ENCODE peak calls at places on chromosomes 5 and 9, in five cellular contexts. One of them, this sample, is unnamed.

GRCh38 chr9:95092321-95093072 is 225.0 kb downstream of the FANCC start:
- DNase-seq in mucosa of descending colon: peak
- DNase-seq in activated CD8-positive, alpha-beta memory T cell treated with anti-CD3 and anti-CD28 coated beads for 4 hours: no peak
- DNase-seq in T-helper 1 cell: no peak
- DNase-seq in aorta: peak
- DNase-seq in this sample: no peak

GRCh38 chr9:5389109-5389732 is 48.5 kb downstream of the PLGRKT start:
- DNase-seq in T-helper 1 cell: no peak
- DNase-seq in mucosa of descending colon: no peak
- DNase-seq in aorta: no peak
- DNase-seq in activated CD8-positive, alpha-beta memory T cell treated with anti-CD3 and anti-CD28 coated beads for 4 hours: no peak
- DNase-seq in this sample: no peak

GRCh38 chr5:105922574-105922973 is 1748.2 kb downstream of the EFNA5 start:
- DNase-seq in T-helper 1 cell: no peak
- DNase-seq in activated CD8-positive, alpha-beta memory T cell treated with anti-CD3 and anti-CD28 coated beads for 4 hours: no peak
- DNase-seq in aorta: no peak
- DNase-seq in mucosa of descending colon: no peak
- DNase-seq in this sample: no peak

GRCh38 chr5:110727025-110727314 is 499 bp upstream of the TMEM232 start:
- DNase-seq in mucosa of descending colon: no peak
- DNase-seq in aorta: no peak
- DNase-seq in T-helper 1 cell: no peak
- DNase-seq in activated CD8-positive, alpha-beta memory T cell treated with anti-CD3 and anti-CD28 coated beads for 4 hours: no peak
- DNase-seq in this sample: no peak

GRCh38 chr9:108001219-108001618 is 511.6 kb upstream of the KLF4 start:
- DNase-seq in mucosa of descending colon: no peak
- DNase-seq in aorta: no peak
- DNase-seq in T-helper 1 cell: no peak
- DNase-seq in activated CD8-positive, alpha-beta memory T cell treated with anti-CD3 and anti-CD28 coated beads for 4 hours: no peak
- DNase-seq in this sample: no peak

GRCh38 chr5:77167695-77168111 is 42.8 kb upstream of the PDE8B start:
- DNase-seq in activated CD8-positive, alpha-beta memory T cell treated with anti-CD3 and anti-CD28 coated beads for 4 hours: no peak
- DNase-seq in mucosa of descending colon: no peak
- DNase-seq in T-helper 1 cell: no peak
- DNase-seq in aorta: no peak
- DNase-seq in this sample: no peak

GRCh38 chr5:146340260-146341081 is 1.8 kb downstream of the POU4F3 start:
- DNase-seq in activated CD8-positive, alpha-beta memory T cell treated with anti-CD3 and anti-CD28 coated beads for 4 hours: no peak
- DNase-seq in aorta: peak
- DNase-seq in mucosa of descending colon: peak
- DNase-seq in T-helper 1 cell: no peak
- DNase-seq in this sample: no peak

GRCh38 chr5:132388244-132389050 is 18.9 kb downstream of the SLC22A5 start:
- DNase-seq in mucosa of descending colon: peak
- DNase-seq in activated CD8-positive, alpha-beta memory T cell treated with anti-CD3 and anti-CD28 coated beads for 4 hours: no peak
- DNase-seq in T-helper 1 cell: no peak
- DNase-seq in aorta: no peak
- DNase-seq in this sample: peak

GRCh38 chr5:174599992-174600391 is 124.4 kb upstream of the MSX2 start:
- DNase-seq in mucosa of descending colon: no peak
- DNase-seq in activated CD8-positive, alpha-beta memory T cell treated with anti-CD3 and anti-CD28 coated beads for 4 hours: no peak
- DNase-seq in T-helper 1 cell: no peak
- DNase-seq in aorta: no peak
- DNase-seq in this sample: peak

GRCh38 chr5:21573915-21574314 is 1279.2 kb downstream of the CDH12 start:
- DNase-seq in aorta: no peak
- DNase-seq in activated CD8-positive, alpha-beta memory T cell treated with anti-CD3 and anti-CD28 coated beads for 4 hours: no peak
- DNase-seq in mucosa of descending colon: no peak
- DNase-seq in T-helper 1 cell: no peak
- DNase-seq in this sample: no peak